ENCODE peak calls at places on chromosomes 4 and X, in four cellular contexts. One of them, this sample, is unnamed.

GRCh38 chrX:63488546-63489373 is 137.6 kb upstream of the SPIN4 start:
- DNase-seq in endothelial cell: no peak
- DNase-seq in AG08396: no peak
- DNase-seq in fibroblast of mammary gland: no peak
- DNase-seq in this sample: no peak

GRCh38 chr4:16067515-16067914 is 16.3 kb downstream of the PROM1 start:
- DNase-seq in endothelial cell: no peak
- DNase-seq in AG08396: no peak
- DNase-seq in fibroblast of mammary gland: peak
- DNase-seq in this sample: no peak

GRCh38 chr4:25799522-25799921 is 63.3 kb downstream of the SEL1L3 start:
- DNase-seq in endothelial cell: no peak
- DNase-seq in AG08396: no peak
- DNase-seq in fibroblast of mammary gland: no peak
- DNase-seq in this sample: no peak

GRCh38 chrX:139889760-139890159 is 43.1 kb downstream of the ATP11C start:
- DNase-seq in endothelial cell: no peak
- DNase-seq in AG08396: no peak
- DNase-seq in fibroblast of mammary gland: peak
- DNase-seq in this sample: no peak

GRCh38 chr4:47837582-47838294 is at the start of gene CORIN:
- DNase-seq in endothelial cell: no peak
- DNase-seq in AG08396: no peak
- DNase-seq in fibroblast of mammary gland: no peak
- DNase-seq in this sample: peak

GRCh38 chrX:120791013-120791643 is 84.5 kb downstream of the CT47B1 start:
- DNase-seq in endothelial cell: no peak
- DNase-seq in AG08396: peak
- DNase-seq in fibroblast of mammary gland: peak
- DNase-seq in this sample: no peak

GRCh38 chr4:80529021-80529420 is 193.5 kb downstream of the CFAP299 start:
- DNase-seq in endothelial cell: no peak
- DNase-seq in AG08396: no peak
- DNase-seq in fibroblast of mammary gland: peak
- DNase-seq in this sample: no peak

GRCh38 chr4:6241062-6241845 is 28.4 kb upstream of the WFS1 start:
- DNase-seq in endothelial cell: no peak
- DNase-seq in AG08396: no peak
- DNase-seq in fibroblast of mammary gland: no peak
- DNase-seq in this sample: no peak

GRCh38 chrX:38249965-38250364 is 29.3 kb upstream of the SRPX start:
- DNase-seq in endothelial cell: no peak
- DNase-seq in AG08396: no peak
- DNase-seq in fibroblast of mammary gland: peak
- DNase-seq in this sample: no peak

GRCh38 chr4:19130836-19131235 is 1109.3 kb upstream of the LCORL start:
- DNase-seq in endothelial cell: no peak
- DNase-seq in AG08396: peak
- DNase-seq in fibroblast of mammary gland: peak
- DNase-seq in this sample: no peak

GRCh38 chrX:45903781-45904201 is 641.4 kb downstream of the ZNF674 start:
- DNase-seq in endothelial cell: peak
- DNase-seq in AG08396: no peak
- DNase-seq in fibroblast of mammary gland: no peak
- DNase-seq in this sample: no peak

GRCh38 chrX:67781132-67781531 is 237.3 kb downstream of the AR start:
- DNase-seq in endothelial cell: no peak
- DNase-seq in AG08396: peak
- DNase-seq in fibroblast of mammary gland: peak
- DNase-seq in this sample: no peak

GRCh38 chrX:12701625-12702024 is 89.6 kb upstream of the PRPS2 start:
- DNase-seq in endothelial cell: peak
- DNase-seq in AG08396: peak
- DNase-seq in fibroblast of mammary gland: peak
- DNase-seq in this sample: peak

GRCh38 chr4:17921451-17921850 is 100.1 kb downstream of the LCORL start:
- DNase-seq in endothelial cell: no peak
- DNase-seq in AG08396: no peak
- DNase-seq in fibroblast of mammary gland: no peak
- DNase-seq in this sample: no peak

GRCh38 chr4:22522706-22523501 is 7.0 kb upstream of the ADGRA3 start:
- DNase-seq in endothelial cell: no peak
- DNase-seq in AG08396: no peak
- DNase-seq in fibroblast of mammary gland: no peak
- DNase-seq in this sample: no peak

GRCh38 chr4:1777822-1778641 is 15.1 kb upstream of the FGFR3 start:
- DNase-seq in endothelial cell: peak
- DNase-seq in AG08396: peak
- DNase-seq in fibroblast of mammary gland: no peak
- DNase-seq in this sample: peak

GRCh38 chr4:74624351-74625151 is 169.8 kb downstream of the BTC start:
- DNase-seq in endothelial cell: no peak
- DNase-seq in AG08396: peak
- DNase-seq in fibroblast of mammary gland: peak
- DNase-seq in this sample: no peak